ENCODE peak calls at places on chromosomes 1 and 21, in five cellular contexts. D is lung; N is colonic mucosa; E is esophagus muscularis mucosa; P is naive thymus-derived CD4-positive, alpha-beta T cell. S is an unnamed sample. For H3K27me3 and H3K36me3, the result is how much of the 10 kb centered on the place peaks cover.

GRCh38 chr1:25594971-25595370 is 21.6 kb upstream of the MAN1C1 start:
- DNase-seq in N (no peak), P (no peak), D (no peak), E (no peak), S (no peak)

GRCh38 chr1:201321826-201322390 is 38.6 kb downstream of the PKP1 start:
- DNase-seq in D (no peak), N (no peak), P (no peak), E (no peak), S (no peak)

GRCh38 chr1:205251576-205251975 is 23.8 kb downstream of the TMCC2 start:
- DNase-seq in E (no peak), D (no peak), N (no peak), P (no peak), S (no peak)

GRCh38 chr1:208000001-208000400 is 89.1 kb upstream of the CD34 start:
- DNase-seq in N (no peak), P (no peak), D (no peak), E (no peak), S (no peak)

GRCh38 chr1:3031401-3032221 is 10.3 kb downstream of the ACTRT2 start:
- DNase-seq in E (no peak), D (no peak), N (no peak), P (no peak), S (no peak)

GRCh38 chr21:40324389-40324788 is 457.2 kb downstream of the PCP4 start:
- DNase-seq in N (no peak), P (no peak), D (no peak), E (no peak), S (no peak)

GRCh38 chr1:94017155-94017829 is 103.7 kb downstream of the ABCA4 start:
- DNase-seq in N (no peak), E (no peak), P (peak), D (no peak), S (no peak)

GRCh38 chr1:202056644-202057334 is 46.4 kb downstream of the ELF3 start:
- DNase-seq in E (no peak), N (peak), D (peak), P (no peak), S (no peak)

GRCh38 chr1:73674945-73675561 is 522.9 kb downstream of the LRRIQ3 start:
- DNase-seq in P (no peak), E (no peak), D (no peak), N (no peak), S (peak)

GRCh38 chr1:245292141-245292540 is 137.4 kb downstream of the KIF26B start:
- DNase-seq in P (no peak), E (peak), D (no peak), N (no peak), S (no peak)

GRCh38 chr1:245292571-245292970 is 137.8 kb downstream of the KIF26B start:
- DNase-seq in N (no peak), E (peak), P (no peak), D (no peak), S (no peak)

GRCh38 chr1:245288796-245289195 is 134.0 kb downstream of the KIF26B start:
- DNase-seq in D (no peak), E (no peak), N (no peak), P (no peak), S (no peak)

GRCh38 chr1:245290836-245291235 is 136.1 kb downstream of the KIF26B start:
- DNase-seq in P (no peak), D (no peak), E (peak), N (no peak), S (no peak)

DNA sequence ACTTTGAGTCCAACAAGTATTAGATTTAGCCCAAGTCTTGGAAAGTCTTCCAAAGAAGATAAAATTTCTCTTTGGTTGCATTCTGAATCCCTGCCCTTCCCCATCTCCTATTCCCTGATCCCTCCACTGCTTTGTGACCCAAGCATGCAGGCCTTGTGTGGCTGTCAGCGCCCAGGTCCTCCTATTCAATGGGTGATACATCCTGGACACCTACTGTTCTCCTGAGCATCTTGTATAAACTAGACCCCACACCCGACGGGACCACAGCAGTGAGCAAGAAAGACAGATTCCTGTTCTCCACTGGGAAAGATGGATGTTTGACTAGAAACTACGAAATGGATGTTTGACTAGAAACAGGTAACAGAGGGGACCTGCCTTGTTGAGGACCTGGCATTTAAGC is 136.6 kb downstream of the KIF26B start:
- DNase-seq in N (no peak), P (no peak), E (peak), D (no peak), S (no peak)
- H3K27me3 ChIP-seq in N (under half), P (under half), E (under half), D (under half), S (under half)

DNA sequence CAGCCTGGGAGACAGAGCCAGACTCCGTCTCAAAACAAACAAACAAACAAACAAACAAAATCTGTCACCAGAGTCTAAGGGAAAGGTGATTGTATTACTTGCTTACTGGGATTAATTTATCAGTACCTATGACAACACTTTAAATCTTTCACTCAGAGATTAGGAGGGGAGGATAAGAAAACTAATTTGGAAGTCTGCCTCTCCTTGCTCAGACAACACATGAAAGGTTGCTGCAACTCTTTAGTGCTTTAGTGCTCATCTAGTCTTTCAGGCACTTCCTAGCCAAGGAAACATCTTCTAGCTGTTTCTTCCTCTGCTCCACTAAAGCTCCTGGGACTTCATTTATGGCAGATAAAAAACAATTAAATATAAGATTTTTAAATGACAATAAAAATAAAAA is 7.3 kb upstream of the FMN2 start:
- DNase-seq in E (no peak), D (no peak), N (no peak), P (no peak), S (no peak)
- H3K36me3 ChIP-seq in E (under half), D (under half), N (under half), P (under half), S (under half)

GRCh38 chr21:33030633-33031032 is 4.9 kb downstream of the OLIG2 start:
- DNase-seq in D (no peak), E (no peak), P (no peak), N (no peak), S (no peak)
- H3K27me3 ChIP-seq in D (under half), E (half or more), P (under half), N (half or more), S (under half)

GRCh38 chr1:175002910-175003517 is 3.3 kb downstream of the CACYBP start:
- DNase-seq in P (no peak), D (no peak), N (no peak), E (no peak), S (no peak)
- H3K36me3 ChIP-seq in P (under half), D (under half), N (under half), E (under half), S (under half)

S was measured in HAP-1.